ENCODE peak calls at places on chromosomes 7 and 10, in four cellular contexts. One of them, this sample, is unnamed.
A peak's percentile ranks its signal among the peaks of the same experiment; 100 is the strongest.

GRCh38 chr10:23927926-23928325 is 281.0 kb upstream of the KIAA1217 start:
- DNase-seq in GM13977: no peak
- DNase-seq in dorsolateral prefrontal cortex: no peak
- DNase-seq in activated CD4-positive, alpha-beta T cell treated with anti-CD3 and anti-CD28 coated beads for 24 hours: no peak
- DNase-seq in this sample: no peak

GRCh38 chr7:2260820-2261219 is 18.8 kb downstream of the NUDT1 start:
- DNase-seq in GM13977: no peak
- DNase-seq in dorsolateral prefrontal cortex: no peak
- DNase-seq in activated CD4-positive, alpha-beta T cell treated with anti-CD3 and anti-CD28 coated beads for 24 hours: no peak
- DNase-seq in this sample: no peak

GRCh38 chr7:159008055-159008405 is 136.6 kb downstream of the VIPR2 start:
- DNase-seq in GM13977: no peak
- DNase-seq in dorsolateral prefrontal cortex: no peak
- DNase-seq in activated CD4-positive, alpha-beta T cell treated with anti-CD3 and anti-CD28 coated beads for 24 hours: no peak
- DNase-seq in this sample: no peak

GRCh38 chr7:65221683-65222082 is 152.0 kb upstream of the ZNF92 start:
- DNase-seq in GM13977: no peak
- DNase-seq in dorsolateral prefrontal cortex: no peak
- DNase-seq in activated CD4-positive, alpha-beta T cell treated with anti-CD3 and anti-CD28 coated beads for 24 hours: no peak
- DNase-seq in this sample: no peak

GRCh38 chr10:35027567-35027966 is 62.6 kb downstream of the CUL2 start:
- DNase-seq in GM13977: no peak
- DNase-seq in dorsolateral prefrontal cortex: no peak
- DNase-seq in activated CD4-positive, alpha-beta T cell treated with anti-CD3 and anti-CD28 coated beads for 24 hours: no peak
- DNase-seq in this sample: no peak

GRCh38 chr7:43559171-43559938 is 23.6 kb upstream of the STK17A start:
- DNase-seq in GM13977: no peak
- DNase-seq in dorsolateral prefrontal cortex: no peak
- DNase-seq in activated CD4-positive, alpha-beta T cell treated with anti-CD3 and anti-CD28 coated beads for 24 hours: no peak
- DNase-seq in this sample: no peak

GRCh38 chr7:134778941-134779740 is at the start of gene CALD1:
- DNase-seq in GM13977: no peak
- DNase-seq in dorsolateral prefrontal cortex: no peak
- DNase-seq in activated CD4-positive, alpha-beta T cell treated with anti-CD3 and anti-CD28 coated beads for 24 hours: no peak
- DNase-seq in this sample: no peak

GRCh38 chr7:71497233-71497946 is 365.4 kb downstream of the GALNT17 start:
- DNase-seq in GM13977: no peak
- DNase-seq in dorsolateral prefrontal cortex: no peak
- DNase-seq in activated CD4-positive, alpha-beta T cell treated with anti-CD3 and anti-CD28 coated beads for 24 hours: no peak
- DNase-seq in this sample: no peak

GRCh38 chr7:140673063-140673769 is 471 bp downstream of the ADCK2 start:
- DNase-seq in GM13977: peak; percentile 83
- DNase-seq in dorsolateral prefrontal cortex: peak; percentile 74
- DNase-seq in activated CD4-positive, alpha-beta T cell treated with anti-CD3 and anti-CD28 coated beads for 24 hours: peak; percentile 35
- DNase-seq in this sample: peak; percentile 76

GRCh38 chr10:34184901-34185386 is 630.2 kb downstream of the PARD3 start:
- DNase-seq in GM13977: no peak
- DNase-seq in dorsolateral prefrontal cortex: no peak
- DNase-seq in activated CD4-positive, alpha-beta T cell treated with anti-CD3 and anti-CD28 coated beads for 24 hours: no peak
- DNase-seq in this sample: no peak

GRCh38 chr10:127925471-127926207 is 18.7 kb downstream of the PTPRE start:
- DNase-seq in GM13977: no peak
- DNase-seq in dorsolateral prefrontal cortex: no peak
- DNase-seq in activated CD4-positive, alpha-beta T cell treated with anti-CD3 and anti-CD28 coated beads for 24 hours: no peak
- DNase-seq in this sample: no peak

GRCh38 chr10:118773041-118773440 is 18.3 kb upstream of the CACUL1 start:
- DNase-seq in GM13977: no peak
- DNase-seq in dorsolateral prefrontal cortex: no peak
- DNase-seq in activated CD4-positive, alpha-beta T cell treated with anti-CD3 and anti-CD28 coated beads for 24 hours: no peak
- DNase-seq in this sample: no peak

GRCh38 chr7:34104120-34104519 is 198.8 kb downstream of the BMPER start:
- DNase-seq in GM13977: no peak
- DNase-seq in dorsolateral prefrontal cortex: no peak
- DNase-seq in activated CD4-positive, alpha-beta T cell treated with anti-CD3 and anti-CD28 coated beads for 24 hours: no peak
- DNase-seq in this sample: no peak

GRCh38 chr10:661891-662605 is 27.4 kb downstream of the DIP2C start:
- DNase-seq in GM13977: no peak
- DNase-seq in dorsolateral prefrontal cortex: no peak
- DNase-seq in activated CD4-positive, alpha-beta T cell treated with anti-CD3 and anti-CD28 coated beads for 24 hours: no peak
- DNase-seq in this sample: no peak

GRCh38 chr10:118439824-118440223 is 97.7 kb upstream of the FAM204A start:
- DNase-seq in GM13977: no peak
- DNase-seq in dorsolateral prefrontal cortex: no peak
- DNase-seq in activated CD4-positive, alpha-beta T cell treated with anti-CD3 and anti-CD28 coated beads for 24 hours: no peak
- DNase-seq in this sample: no peak

GRCh38 chr10:132129431-132129830 is 57.3 kb upstream of the DPYSL4 start:
- DNase-seq in GM13977: no peak
- DNase-seq in dorsolateral prefrontal cortex: peak; percentile 37
- DNase-seq in activated CD4-positive, alpha-beta T cell treated with anti-CD3 and anti-CD28 coated beads for 24 hours: no peak
- DNase-seq in this sample: no peak